ENCODE peak calls at places on chromosome 21, in four cellular contexts. One of them, this sample, is unnamed.

GRCh38 chr21:39681257-39681656 is 63.7 kb upstream of the IGSF5 start:
- DNase-seq in nucleus accumbens: no peak
- DNase-seq in NCI-H1417: no peak
- DNase-seq in substantia nigra: no peak
- DNase-seq in this sample: no peak

GRCh38 chr21:40016667-40017066 is 149.4 kb downstream of the PCP4 start:
- DNase-seq in NCI-H1417: no peak
- DNase-seq in nucleus accumbens: no peak
- DNase-seq in substantia nigra: no peak
- DNase-seq in this sample: no peak

GRCh38 chr21:46120301-46121285 is 22.7 kb downstream of the COL6A2 start:
- DNase-seq in NCI-H1417: no peak
- DNase-seq in substantia nigra: no peak
- DNase-seq in nucleus accumbens: no peak
- DNase-seq in this sample: peak; percentile 64

GRCh38 chr21:45072963-45073300 is 1.4 kb upstream of the ADARB1 start:
- DNase-seq in NCI-H1417: no peak
- DNase-seq in substantia nigra: no peak
- DNase-seq in nucleus accumbens: no peak
- DNase-seq in this sample: peak; percentile 54

GRCh38 chr21:45507888-45508508 is 34.2 kb downstream of the SLC19A1 start:
- DNase-seq in nucleus accumbens: no peak
- DNase-seq in substantia nigra: no peak
- DNase-seq in NCI-H1417: no peak
- DNase-seq in this sample: peak; percentile 35

GRCh38 chr21:35517848-35518247 is 468.7 kb upstream of the RUNX1 start:
- DNase-seq in nucleus accumbens: no peak
- DNase-seq in substantia nigra: no peak
- DNase-seq in NCI-H1417: no peak
- DNase-seq in this sample: no peak

GRCh38 chr21:36122977-36123376 is 11.9 kb upstream of the CBR3 start:
- DNase-seq in nucleus accumbens: no peak
- DNase-seq in substantia nigra: no peak
- DNase-seq in NCI-H1417: peak; percentile 11
- DNase-seq in this sample: no peak

GRCh38 chr21:36854391-36854790 is 112.1 kb downstream of the HLCS start:
- DNase-seq in nucleus accumbens: peak; percentile 43
- DNase-seq in substantia nigra: peak; percentile 35
- DNase-seq in NCI-H1417: peak; percentile 56
- DNase-seq in this sample: no peak

GRCh38 chr21:43805275-43805800 is 16.0 kb downstream of the RRP1 start:
- DNase-seq in nucleus accumbens: no peak
- DNase-seq in NCI-H1417: no peak
- DNase-seq in substantia nigra: no peak
- DNase-seq in this sample: no peak

GRCh38 chr21:36207577-36208320 is 51.1 kb downstream of the DOP1B start:
- DNase-seq in nucleus accumbens: no peak
- DNase-seq in substantia nigra: no peak
- DNase-seq in NCI-H1417: no peak
- DNase-seq in this sample: no peak

GRCh38 chr21:44331650-44332306 is 7.4 kb downstream of the CFAP410 start:
- DNase-seq in substantia nigra: no peak
- DNase-seq in nucleus accumbens: no peak
- DNase-seq in NCI-H1417: no peak
- DNase-seq in this sample: no peak

GRCh38 chr21:36908260-36908908 is 58.1 kb downstream of the HLCS start:
- DNase-seq in substantia nigra: no peak
- DNase-seq in nucleus accumbens: no peak
- DNase-seq in NCI-H1417: no peak
- DNase-seq in this sample: no peak

GRCh38 chr21:35607406-35607805 is 452.9 kb downstream of the SETD4 start:
- DNase-seq in substantia nigra: no peak
- DNase-seq in NCI-H1417: no peak
- DNase-seq in nucleus accumbens: no peak
- DNase-seq in this sample: no peak

GRCh38 chr21:33030633-33031032 is 4.9 kb downstream of the OLIG2 start:
- DNase-seq in NCI-H1417: peak; percentile 34
- DNase-seq in nucleus accumbens: no peak
- DNase-seq in substantia nigra: no peak
- DNase-seq in this sample: no peak

GRCh38 chr21:32562426-32562825 is 22.9 kb downstream of the TCP10L start:
- DNase-seq in substantia nigra: no peak
- DNase-seq in nucleus accumbens: no peak
- DNase-seq in NCI-H1417: no peak
- DNase-seq in this sample: no peak

GRCh38 chr21:44051462-44051941 is 39.4 kb downstream of the TRAPPC10 start:
- DNase-seq in substantia nigra: peak; percentile 29
- DNase-seq in nucleus accumbens: peak; percentile 37
- DNase-seq in NCI-H1417: no peak
- DNase-seq in this sample: peak; percentile 82

GRCh38 chr21:20802631-20803260 is 195.5 kb upstream of the NCAM2 start:
- DNase-seq in NCI-H1417: no peak
- DNase-seq in nucleus accumbens: peak; percentile 16
- DNase-seq in substantia nigra: peak; percentile 18
- DNase-seq in this sample: no peak

GRCh38 chr21:14545906-14546480 is at the start of gene SAMSN1:
- DNase-seq in NCI-H1417: no peak
- DNase-seq in nucleus accumbens: no peak
- DNase-seq in substantia nigra: no peak
- DNase-seq in this sample: peak; percentile 69

GRCh38 chr21:42379425-42380215 is 13.3 kb upstream of the TFF1 start:
- DNase-seq in nucleus accumbens: no peak
- DNase-seq in NCI-H1417: no peak
- DNase-seq in substantia nigra: no peak
- DNase-seq in this sample: peak; percentile 21

GRCh38 chr21:21163904-21164303 is 165.7 kb downstream of the NCAM2 start:
- DNase-seq in substantia nigra: no peak
- DNase-seq in nucleus accumbens: no peak
- DNase-seq in NCI-H1417: peak; percentile 82
- DNase-seq in this sample: peak; percentile 70

GRCh38 chr21:46634966-46635323 is 529 bp upstream of the PRMT2 start:
- DNase-seq in NCI-H1417: peak; percentile 96
- DNase-seq in nucleus accumbens: peak; percentile 85
- DNase-seq in substantia nigra: peak; percentile 82
- DNase-seq in this sample: peak; percentile 90

GRCh38 chr21:39087976-39088370 is 95.3 kb downstream of the PSMG1 start:
- DNase-seq in substantia nigra: no peak
- DNase-seq in nucleus accumbens: no peak
- DNase-seq in NCI-H1417: no peak
- DNase-seq in this sample: no peak

This sample was measured in sigmoid colon.